ENCODE peak calls at places on chromosomes 4 and X, in five cellular contexts. Z is aorta, H is fibroblast of the conjunctiva, O is activated T-helper 1 cell treated with Interleukin-2 at 50 U/mL for 16 hours, V is MV-4-11. A is an unnamed sample.

GRCh38 chrX:125131146-125131545 is 188.5 kb upstream of the TEX13C start:
- DNase-seq in Z (no peak), H (no peak), O (no peak), V (no peak), A (no peak)

GRCh38 chrX:152635941-152636340 is 1.8 kb upstream of the GABRQ start:
- DNase-seq in Z (no peak), H (peak; percentile 50), O (no peak), V (no peak), A (no peak)

GRCh38 chrX:24014388-24015018 is 12.5 kb downstream of the KLHL15 start:
- DNase-seq in Z (no peak), H (no peak), O (no peak), V (peak; percentile 6), A (no peak)

GRCh38 chrX:21691512-21692018 is 33.4 kb upstream of the KLHL34 start:
- DNase-seq in Z (no peak), H (no peak), O (no peak), V (peak; percentile 38), A (no peak)

GRCh38 chrX:87517571-87518141 is at the start of gene KLHL4:
- DNase-seq in Z (no peak), H (peak; percentile 55), O (no peak), V (peak; percentile 52), A (peak; percentile 18)

GRCh38 chr4:627347-627746 is 2.0 kb downstream of the PDE6B start:
- DNase-seq in Z (peak; percentile 20), H (no peak), O (no peak), V (no peak), A (no peak)

GRCh38 chr4:120286813-120287212 is 220.2 kb upstream of the MAD2L1 start:
- DNase-seq in Z (no peak), H (no peak), O (no peak), V (peak; percentile 13), A (no peak)

GRCh38 chrX:154541896-154542722 is 4.5 kb downstream of the G6PD start:
- DNase-seq in Z (peak; percentile 90), H (peak; percentile 90), O (no peak), V (peak; percentile 73), A (no peak)

GRCh38 chr4:185205697-185206342 is 2.0 kb upstream of the CFAP97 start:
- DNase-seq in Z (no peak), H (no peak), O (no peak), V (peak; percentile 67), A (no peak)

GRCh38 chrX:119756926-119757635 is 1.3 kb upstream of the SOWAHD start:
- DNase-seq in Z (no peak), H (no peak), O (no peak), V (no peak), A (no peak)

GRCh38 chr4:30716158-30716557 is 4.0 kb upstream of the PCDH7 start:
- DNase-seq in Z (no peak), H (no peak), O (no peak), V (peak; percentile 36), A (no peak)

GRCh38 chr4:162891788-162892707 is 274.6 kb downstream of the NAF1 start:
- DNase-seq in Z (no peak), H (no peak), O (no peak), V (peak; percentile 92), A (no peak)

GRCh38 chr4:183738081-183738673 is 79.1 kb downstream of the TRAPPC11 start:
- DNase-seq in Z (no peak), H (no peak), O (no peak), V (no peak), A (no peak)

GRCh38 chr4:151935411-151935810 is 174.6 kb upstream of the GATB start:
- DNase-seq in Z (no peak), H (no peak), O (no peak), V (no peak), A (no peak)

GRCh38 chrX:39855748-39856129 is 242.0 kb downstream of the BCOR start:
- DNase-seq in Z (peak; percentile 56), H (no peak), O (peak; percentile 58), V (peak; percentile 57), A (no peak)

GRCh38 chr4:67103001-67103737 is 442.1 kb downstream of the CENPC start:
- DNase-seq in Z (no peak), H (no peak), O (no peak), V (no peak), A (no peak)

GRCh38 chr4:119897260-119897659 is 169.4 kb downstream of the MAD2L1 start:
- DNase-seq in Z (no peak), H (no peak), O (no peak), V (no peak), A (no peak)

GRCh38 chr4:44368413-44369167 is 80.0 kb downstream of the KCTD8 start:
- DNase-seq in Z (no peak), H (no peak), O (no peak), V (no peak), A (no peak)

GRCh38 chr4:1113311-1114009 is at the start of gene RNF212:
- DNase-seq in Z (no peak), H (no peak), O (peak; percentile 22), V (no peak), A (no peak)

GRCh38 chr4:149961876-149962597 is 116.2 kb upstream of the DCLK2 start:
- DNase-seq in Z (no peak), H (peak; percentile 13), O (no peak), V (peak; percentile 68), A (no peak)

GRCh38 chr4:76585897-76586360 is 150.9 kb downstream of the SHROOM3 start:
- DNase-seq in Z (peak; percentile 80), H (no peak), O (no peak), V (no peak), A (peak; percentile 56)

GRCh38 chr4:14345356-14345775 is 656.9 kb upstream of the CPEB2 start:
- DNase-seq in Z (no peak), H (no peak), O (no peak), V (peak; percentile 66), A (no peak)

GRCh38 chr4:87985887-87986200 is 10.3 kb downstream of the SPP1 start:
- DNase-seq in Z (no peak), H (no peak), O (no peak), V (no peak), A (no peak)

GRCh38 chr4:87532907-87533306 is 3.7 kb upstream of the SPARCL1 start:
- DNase-seq in Z (no peak), H (no peak), O (no peak), V (no peak), A (no peak)

GRCh38 chr4:12852338-12853307 is 631.5 kb downstream of the RAB28 start:
- DNase-seq in Z (no peak), H (peak; percentile 43), O (no peak), V (peak; percentile 3), A (no peak)

GRCh38 chrX:84320606-84321005 is 132.6 kb upstream of the RPS6KA6 start:
- DNase-seq in Z (no peak), H (no peak), O (no peak), V (no peak), A (no peak)

GRCh38 chrX:8783100-8784098 is 17.8 kb downstream of the FAM9A start:
- DNase-seq in Z (no peak), H (no peak), O (no peak), V (no peak), A (no peak)

GRCh38 chrX:81120270-81120935 is 81.3 kb downstream of the HMGN5 start:
- DNase-seq in Z (no peak), H (no peak), O (no peak), V (no peak), A (no peak)

GRCh38 chr4:106497271-106497670 is 128.7 kb upstream of the GIMD1 start:
- DNase-seq in Z (no peak), H (no peak), O (no peak), V (no peak), A (no peak)

GRCh38 chr4:40199999-40200880 is 3.4 kb downstream of the RHOH start:
- DNase-seq in Z (no peak), H (no peak), O (no peak), V (peak; percentile 96), A (no peak)